ENCODE peak calls at places on chromosomes 4 and X, in nine cellular contexts. K, X, C, Y, W, I, P, U and N are unnamed samples.

GRCh38 chrX:55919367-55920221 is 202.0 kb downstream of the RRAGB start:
- DNase-seq in W (no peak), K (peak; percentile 54), P (peak; percentile 81), Y (no peak), I (no peak), U (no peak), C (no peak), X (no peak), N (no peak)

GRCh38 chr4:40722576-40723161 is 27.1 kb upstream of the NSUN7 start:
- DNase-seq in Y (no peak), C (no peak), U (no peak), W (no peak), I (no peak), X (no peak), P (no peak), K (peak; percentile 36), N (no peak)

GRCh38 chr4:40843696-40844095 is 93.9 kb downstream of the NSUN7 start:
- DNase-seq in U (no peak), X (no peak), C (no peak), K (no peak), W (no peak), P (no peak), I (no peak), Y (no peak), N (no peak)

GRCh38 chr4:158728256-158728655 is 5.1 kb upstream of the PPID start:
- DNase-seq in Y (no peak), X (no peak), K (no peak), P (no peak), U (no peak), I (no peak), W (no peak), C (no peak), N (no peak)

GRCh38 chr4:57163530-57164459 is 53.6 kb upstream of the IGFBP7 start:
- DNase-seq in W (peak; percentile 62), U (peak; percentile 80), P (peak; percentile 94), C (peak; percentile 85), K (peak; percentile 79), I (peak; percentile 71), X (peak; percentile 43), Y (peak; percentile 38), N (peak; percentile 47)

GRCh38 chrX:154603438-154604430 is 15.3 kb downstream of the CTAG1B start:
- DNase-seq in I (no peak), P (no peak), X (peak; percentile 42), W (no peak), C (no peak), U (no peak), Y (peak; percentile 36), K (no peak), N (peak; percentile 58)

GRCh38 chrX:86133761-86134160 is 14.5 kb upstream of the DACH2 start:
- DNase-seq in W (no peak), P (no peak), I (no peak), K (no peak), U (no peak), C (no peak), Y (no peak), X (no peak), N (no peak)

GRCh38 chrX:41180194-41180902 is 95.1 kb downstream of the USP9X start:
- DNase-seq in W (no peak), U (peak; percentile 60), I (peak; percentile 30), X (peak; percentile 26), C (peak; percentile 39), K (peak; percentile 32), P (no peak), Y (peak; percentile 34), N (no peak)

GRCh38 chr4:40056722-40057539 is at the start of gene N4BP2:
- DNase-seq in Y (peak; percentile 59), I (peak; percentile 52), U (peak; percentile 81), P (peak; percentile 96), C (peak; percentile 83), W (peak; percentile 70), K (peak; percentile 82), X (peak; percentile 57), N (peak; percentile 42)

GRCh38 chrX:139204903-139205667 is 325.5 kb upstream of the F9 start:
- DNase-seq in K (peak; percentile 26), W (no peak), C (no peak), I (no peak), X (no peak), Y (peak; percentile 15), U (peak; percentile 25), P (peak; percentile 80), N (no peak)

GRCh38 chr4:118325443-118325842 is 27.4 kb downstream of the PRSS12 start:
- DNase-seq in I (no peak), U (no peak), P (no peak), W (no peak), K (no peak), C (no peak), Y (no peak), X (no peak), N (no peak)

DNA sequence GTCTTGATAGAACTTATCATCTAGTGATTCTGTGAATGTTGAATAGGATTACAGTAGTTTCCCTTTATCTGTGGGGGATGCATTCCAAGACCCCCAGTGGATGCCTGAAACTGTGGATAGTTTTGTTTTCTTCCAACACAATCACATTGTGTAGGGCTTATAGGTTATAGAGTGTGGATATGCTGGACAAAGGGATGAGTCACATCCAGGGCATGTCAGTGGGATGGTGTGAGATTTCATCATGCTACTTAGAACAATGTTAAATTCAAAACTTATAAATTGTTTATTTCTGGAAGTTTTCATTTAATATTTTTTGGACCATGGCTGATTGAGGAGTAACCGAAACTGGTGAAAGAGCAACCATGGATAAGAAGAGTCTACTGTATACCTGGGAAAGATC is 432.3 kb upstream of the ATOH1 start:
- DNase-seq in C (no peak), X (peak; percentile 36), Y (no peak), K (no peak), I (no peak), P (no peak), W (no peak), U (no peak), N (no peak)
- TF ChIP-seq POLR2A in C (no peak), X (no peak), Y (no peak), K (no peak), I (no peak), P (no peak), W (no peak), U (no peak), N (no peak)

GRCh38 chr4:55214172-55214571 is 88.8 kb upstream of the KDR start:
- DNase-seq in X (no peak), C (no peak), U (peak; percentile 30), I (no peak), Y (no peak), P (no peak), K (no peak), W (no peak), N (no peak)
- TF ChIP-seq POLR2A in X (no peak), C (no peak), U (no peak), I (no peak), Y (no peak), P (no peak), K (no peak), W (no peak), N (no peak)

DNA sequence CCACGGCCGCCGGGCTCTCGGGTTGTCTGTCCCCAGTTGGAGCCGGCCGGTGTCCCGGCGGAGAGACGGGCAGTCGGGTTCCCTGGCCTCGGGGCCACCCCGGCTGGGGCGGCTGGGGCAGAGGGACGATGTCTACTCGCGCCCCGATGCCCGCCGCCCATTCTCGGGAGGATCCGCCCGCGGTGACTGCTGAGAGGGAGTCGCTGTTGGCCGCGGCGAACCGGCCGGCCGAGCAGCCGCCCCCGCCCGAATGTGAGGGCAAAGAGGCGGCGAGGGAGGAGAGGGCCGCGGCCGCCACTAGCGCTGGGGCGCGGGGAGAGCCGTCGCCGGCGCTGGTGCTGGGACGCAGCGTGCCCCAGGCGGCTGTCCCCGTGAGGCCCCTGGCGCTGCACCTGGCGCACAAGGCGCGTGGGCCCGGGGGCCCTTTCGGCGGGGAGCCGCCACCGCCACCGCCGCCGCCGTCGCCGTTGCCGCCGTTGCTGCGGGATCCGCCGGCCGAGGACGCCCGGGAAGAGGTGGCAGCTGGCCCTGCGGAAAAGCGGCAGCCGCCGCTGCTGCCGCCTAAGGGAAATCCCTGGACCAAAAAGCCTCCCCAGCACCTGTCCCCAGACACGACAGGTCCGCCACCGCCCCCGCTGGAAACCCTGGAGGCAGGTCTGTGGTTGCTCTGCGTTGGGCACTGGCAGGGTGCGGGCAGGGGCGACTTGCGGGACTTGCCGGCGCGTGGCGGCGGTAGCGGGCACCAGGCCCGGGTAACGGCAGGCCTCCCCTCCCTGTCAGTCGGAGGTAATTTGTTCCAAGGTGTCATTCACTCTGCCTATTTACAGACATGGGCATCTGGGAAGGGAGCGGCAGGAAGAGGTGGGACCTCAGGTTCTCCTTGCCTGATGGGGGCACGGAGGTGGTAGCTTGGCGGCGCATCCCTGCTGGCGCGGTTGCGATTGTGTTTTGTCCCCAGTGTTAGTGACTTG is 739 bp downstream of the LARP1B start:
- DNase-seq in P (peak; percentile 95), X (peak; percentile 43), U (peak; percentile 67), Y (peak; percentile 26), C (peak; percentile 47), K (peak; percentile 78), I (peak; percentile 18), W (peak; percentile 29), N (peak; percentile 16)
- TF ChIP-seq POLR2A in P (no peak), X (no peak), U (peak; percentile 43), Y (no peak), C (no peak), K (peak; percentile 77), I (no peak), W (no peak), N (peak; percentile 13)

DNA sequence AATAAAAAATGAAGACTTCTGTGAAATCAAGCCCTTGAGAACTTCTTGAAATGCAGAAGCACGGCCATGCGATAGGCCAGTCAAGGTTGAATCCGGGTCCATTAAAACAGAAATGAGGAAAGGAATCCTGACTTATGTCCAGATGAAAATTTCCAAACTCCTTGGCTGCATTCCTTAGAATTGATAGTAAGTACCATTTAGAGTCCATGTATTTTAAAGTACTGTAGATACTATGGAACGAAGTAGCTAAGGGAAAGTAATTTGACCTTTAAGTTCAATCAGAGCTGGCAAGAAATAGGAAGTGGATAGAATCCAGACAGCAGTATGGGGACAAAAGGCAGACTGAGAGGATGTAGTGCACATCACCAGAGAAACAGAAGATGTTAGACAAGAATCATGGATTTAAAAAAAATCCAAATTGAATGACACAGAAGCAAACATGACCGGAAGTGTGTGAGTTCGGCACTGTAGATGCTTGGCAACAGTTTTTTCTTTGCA is 63.9 kb upstream of the PDLIM3 start:
- DNase-seq in C (no peak), I (no peak), P (no peak), X (no peak), W (no peak), K (no peak), Y (no peak), U (no peak), N (no peak)
- TF ChIP-seq POLR2A in C (no peak), I (no peak), P (no peak), X (no peak), W (no peak), K (no peak), Y (no peak), U (no peak), N (no peak)

GRCh38 chr4:102791318-102791835 is 30.6 kb upstream of the MANBA start:
- DNase-seq in P (no peak), Y (no peak), C (no peak), X (no peak), W (no peak), I (no peak), U (no peak), K (no peak), N (no peak)
- TF ChIP-seq POLR2A in P (no peak), Y (no peak), C (no peak), X (no peak), W (no peak), I (no peak), U (no peak), K (no peak), N (no peak)